ENCODE peak calls at places on chromosomes 4 and X, in five cellular contexts. S is H9, H is H1, J is mesenchymal stem cell, M is IMR-90. N is an unnamed sample. For H3K4me1, the result is how much of the 10 kb centered on the place peaks cover.

GRCh38 chr4:142129931-142130330 is 493.5 kb downstream of the IL15 start:
- DNase-seq in S (no peak), H (no peak), J (no peak), M (no peak), N (no peak)

GRCh38 chr4:124974163-124974562 is 261.6 kb upstream of the ANKRD50 start:
- DNase-seq in S (no peak), H (no peak), J (no peak), M (no peak), N (no peak)

GRCh38 chr4:124514588-124514987 is 197.9 kb downstream of the ANKRD50 start:
- DNase-seq in S (no peak), H (no peak), J (no peak), M (no peak), N (no peak)

GRCh38 chrX:72694170-72694569 is 19.9 kb downstream of the PHKA1 start:
- DNase-seq in S (no peak), H (no peak), J (no peak), M (peak), N (no peak)

GRCh38 chr4:3254302-3255131 is 5.6 kb downstream of the MSANTD1 start:
- DNase-seq in S (peak), H (no peak), J (no peak), M (no peak), N (no peak)

GRCh38 chr4:95537181-95537580 is 11.6 kb downstream of the UNC5C start:
- DNase-seq in S (no peak), H (no peak), J (peak), M (no peak), N (no peak)

GRCh38 chrX:125651426-125651825 is 331.8 kb downstream of the TEX13C start:
- DNase-seq in S (no peak), H (no peak), J (no peak), M (no peak), N (peak)

GRCh38 chr4:88880501-88881226 is 176.3 kb downstream of the FAM13A start:
- DNase-seq in S (no peak), H (no peak), J (no peak), M (no peak), N (peak)

GRCh38 chr4:99983289-99983943 is 33.3 kb upstream of the H2AZ1 start:
- DNase-seq in S (no peak), H (no peak), J (no peak), M (no peak), N (no peak)

GRCh38 chrX:13123857-13124345 is 79.5 kb upstream of the FAM9C start:
- DNase-seq in S (no peak), H (no peak), J (peak), M (peak), N (no peak)

GRCh38 chrX:40478457-40479065 is 102.2 kb upstream of the ATP6AP2 start:
- DNase-seq in S (no peak), H (no peak), J (no peak), M (no peak), N (no peak)

GRCh38 chr4:54661686-54662085 is 3.9 kb downstream of the KIT start:
- DNase-seq in S (no peak), H (no peak), J (peak), M (peak), N (no peak)

GRCh38 chrX:3550160-3550765 is 163.2 kb downstream of the PRKX start:
- DNase-seq in S (no peak), H (no peak), J (peak), M (no peak), N (peak)

GRCh38 chr4:114180481-114180880 is 201.0 kb upstream of the ARSJ start:
- DNase-seq in S (peak), H (peak), J (peak), M (peak), N (peak)

GRCh38 chr4:20251796-20252655 is at the start of gene SLIT2:
- DNase-seq in S (peak), H (no peak), J (peak), M (peak), N (peak)

DNA sequence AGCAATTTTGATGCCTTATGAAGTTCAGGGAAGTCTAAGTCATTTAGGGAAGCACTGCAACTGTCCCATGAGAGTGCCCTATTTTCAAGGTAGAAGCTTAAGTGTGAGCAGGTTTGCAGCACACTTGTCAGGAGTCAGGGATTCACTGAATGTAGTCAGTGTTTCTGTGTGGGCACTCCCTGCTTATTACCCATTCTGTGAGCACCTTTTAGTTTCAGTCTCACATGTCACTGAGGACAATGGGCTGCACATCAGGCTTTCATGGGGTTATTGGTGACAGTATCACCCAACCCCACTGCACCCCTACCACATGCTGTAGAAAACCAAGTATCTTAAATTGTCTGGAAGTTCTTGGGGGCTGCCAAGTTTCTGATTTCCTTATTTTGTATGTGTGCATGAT is 2.9 kb upstream of the CCNG2 start:
- DNase-seq in S (no peak), H (no peak), J (no peak), M (no peak), N (no peak)
- H3K9ac ChIP-seq in S (no peak), H (no peak), J (no peak), M (no peak), N (no peak)

GRCh38 chr4:1534076-1534872 is 128.0 kb upstream of the NKX1-1 start:
- DNase-seq in S (no peak), H (no peak), J (no peak), M (no peak), N (no peak)

GRCh38 chr4:1534876-1535526 is 128.8 kb upstream of the NKX1-1 start:
- DNase-seq in S (no peak), H (no peak), J (no peak), M (no peak), N (no peak)

GRCh38 chr4:1531683-1532548 is 125.7 kb upstream of the NKX1-1 start:
- DNase-seq in S (no peak), H (no peak), J (no peak), M (no peak), N (no peak)

GRCh38 chr4:1532549-1533395 is 126.5 kb upstream of the NKX1-1 start:
- DNase-seq in S (no peak), H (no peak), J (no peak), M (no peak), N (no peak)

GRCh38 chr4:1533501-1534064 is 127.3 kb upstream of the NKX1-1 start:
- DNase-seq in S (no peak), H (no peak), J (no peak), M (peak), N (no peak)
- H2BK15ac ChIP-seq in S (no peak), H (no peak), J (no peak), M (no peak), N (no peak)

DNA sequence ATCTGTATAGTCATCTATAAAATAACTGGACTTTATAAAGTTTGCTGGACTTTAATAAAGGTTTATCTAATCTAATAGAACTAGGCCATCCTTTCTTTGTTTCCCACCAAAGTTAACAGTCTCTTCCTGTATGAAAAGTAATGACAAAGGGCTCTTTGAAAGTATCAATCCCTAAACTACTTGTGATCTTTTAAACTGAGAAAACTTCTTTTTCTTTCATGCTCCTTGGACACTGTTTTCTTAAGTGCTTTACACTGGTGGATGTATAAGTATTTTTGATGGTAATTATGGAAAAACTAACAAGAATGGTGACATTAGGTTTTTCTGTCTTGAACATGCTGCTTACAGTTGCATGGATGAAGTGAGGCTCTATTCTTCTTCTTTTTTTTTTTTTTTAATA is 2.4 kb upstream of the ZFX start:
- DNase-seq in S (no peak), H (no peak), J (no peak), M (no peak), N (no peak)
- H3K4me1 ChIP-seq in S (under half), H (under half), J (under half), M (under half), N (under half)

DNA sequence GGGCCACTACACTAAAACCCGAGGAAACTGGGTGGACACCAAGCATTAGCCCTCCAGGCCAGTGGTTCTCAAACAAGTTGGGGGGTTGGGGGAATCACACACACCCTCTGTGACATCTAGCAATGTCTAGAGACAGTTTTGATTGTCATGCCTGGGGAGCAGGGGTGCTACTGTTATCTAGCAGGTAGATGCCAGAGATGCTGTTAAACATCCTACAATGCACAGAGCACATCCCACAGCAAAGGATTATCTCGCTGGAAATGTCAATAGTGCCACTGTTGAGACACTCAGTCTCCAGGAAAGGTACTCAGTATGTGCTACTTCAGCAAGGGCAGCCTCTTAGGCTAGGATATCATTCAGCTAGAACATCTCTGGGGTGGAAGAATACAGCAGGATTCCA is 1.3 kb downstream of the SMC1A start:
- DNase-seq in S (no peak), H (no peak), J (no peak), M (no peak), N (no peak)
- H3K9ac ChIP-seq in S (peak), H (peak), J (peak), M (peak), N (peak)

DNA sequence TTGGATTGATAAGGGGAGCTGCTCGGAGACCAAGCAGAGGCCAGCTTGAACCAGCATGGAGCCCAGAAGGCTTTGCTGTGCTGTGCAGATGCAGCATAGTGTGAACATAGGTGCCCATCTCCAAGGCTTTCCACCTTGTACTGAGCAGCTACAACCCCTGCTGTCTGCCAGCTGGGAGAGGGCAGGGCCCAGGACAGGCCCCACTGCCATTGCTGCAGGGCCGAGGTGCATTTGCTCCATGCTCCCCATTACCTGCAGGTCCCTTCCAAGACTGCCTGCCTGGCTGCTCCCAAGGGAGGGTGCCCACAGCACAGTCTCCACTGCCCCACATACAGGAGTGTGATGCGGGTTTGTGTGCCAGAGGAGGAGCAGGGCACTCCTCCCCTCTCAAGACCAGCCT is 1016.0 kb upstream of the INTU start:
- DNase-seq in S (no peak), H (no peak), J (no peak), M (no peak), N (no peak)
- H2BK15ac ChIP-seq in S (no peak), H (no peak), J (no peak), M (no peak), N (no peak)

DNA sequence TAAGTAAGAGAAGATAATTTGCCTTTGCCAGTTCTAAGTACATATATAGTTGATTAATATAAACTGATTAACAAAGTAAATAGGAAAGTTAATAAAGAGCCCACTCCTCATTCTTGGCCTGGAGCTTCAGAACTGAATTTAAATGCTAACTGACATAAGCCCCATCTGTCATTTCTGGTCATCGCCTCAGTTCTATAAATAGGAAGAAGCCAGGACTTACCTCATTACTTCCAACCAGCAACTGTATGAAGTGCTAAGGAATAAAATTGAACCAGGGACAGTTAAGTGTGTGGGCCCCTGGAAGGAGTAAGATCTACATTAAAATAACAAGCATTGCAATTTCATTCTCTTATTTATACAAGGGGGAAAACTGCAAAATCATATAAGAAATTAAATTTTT is 52.0 kb upstream of the PDLIM5 start:
- DNase-seq in S (no peak), H (no peak), J (no peak), M (no peak), N (no peak)
- H3K4me1 ChIP-seq in S (under half), H (under half), J (under half), M (under half), N (under half)

GRCh38 chr4:48944252-48944651 is 37.7 kb upstream of the OCIAD2 start:
- DNase-seq in S (no peak), H (no peak), J (no peak), M (no peak), N (peak)
- H3K9ac ChIP-seq in S (no peak), H (no peak), J (no peak), M (no peak), N (no peak)

DNA sequence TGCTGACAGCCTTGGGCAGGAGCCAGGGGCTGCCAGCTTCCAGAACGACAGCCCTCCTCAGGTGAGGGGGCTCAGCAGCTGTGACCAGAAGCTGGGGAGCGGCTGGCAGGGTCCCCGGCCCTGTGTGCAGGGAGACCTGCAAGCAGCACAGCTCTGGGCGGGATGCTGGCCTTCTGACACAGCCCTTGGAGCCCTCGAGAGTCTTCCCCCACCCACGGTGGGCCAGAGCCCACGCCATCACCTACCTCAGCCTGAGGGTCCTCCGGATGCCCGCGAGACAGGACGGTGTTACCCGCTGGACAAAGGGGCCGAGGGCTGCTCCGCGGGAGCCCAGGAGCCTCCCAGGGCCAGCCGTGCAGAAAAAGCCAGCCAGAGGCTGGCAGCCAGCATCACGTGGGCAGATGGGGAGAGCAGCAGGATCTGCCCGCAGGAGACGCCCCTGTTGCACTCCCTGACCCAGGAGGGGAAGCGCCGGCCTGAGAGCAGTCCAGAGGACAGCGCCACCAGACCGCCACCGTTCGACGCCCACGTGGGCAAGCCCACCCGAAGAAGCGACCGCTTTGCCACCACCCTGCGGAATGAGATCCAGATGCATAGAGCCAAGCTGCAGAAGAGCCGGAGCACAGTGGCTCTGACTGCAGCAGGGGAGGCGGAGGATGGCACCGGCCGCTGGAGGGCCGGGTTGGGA is 71.8 kb upstream of the CLDN34 start:
- DNase-seq in S (no peak), H (no peak), J (no peak), M (no peak), N (no peak)
- H2BK15ac ChIP-seq in S (no peak), H (no peak), J (no peak), M (no peak), N (no peak)

GRCh38 chrX:151902813-151903591 is 9.7 kb upstream of the MAGEA4 start:
- DNase-seq in S (no peak), H (no peak), J (peak), M (peak), N (peak)
- H3K4me1 ChIP-seq in S (under half), H (under half), J (under half), M (under half), N (under half)